ENCODE peak calls at places on chromosomes 5 and 9, in eight cellular contexts. A is PC-9, N is cardiac muscle cell, X is body of pancreas, G is ovary, B is mammary epithelial cell, U is upper lobe of right lung, S is PC-3. I is an unnamed sample. For H3K9me3, the result is how much of the 10 kb centered on the place peaks cover.

GRCh38 chr5:119398713-119399492 is 43.1 kb downstream of the TNFAIP8 start:
- DNase-seq in U (peak), B (peak), G (peak), N (no peak), A (no peak), X (peak), S (no peak), I (no peak)

GRCh38 chr9:79196606-79197005 is 375.2 kb upstream of the TLE4 start:
- DNase-seq in N (no peak), A (no peak), B (no peak), U (no peak), X (no peak), G (no peak), S (no peak), I (no peak)

GRCh38 chr9:87556039-87556438 is 58.4 kb downstream of the DAPK1 start:
- DNase-seq in U (no peak), A (no peak), B (no peak), S (no peak), G (no peak), X (no peak), N (no peak), I (no peak)

GRCh38 chr5:124907098-124907644 is 160.7 kb upstream of the ZNF608 start:
- DNase-seq in G (no peak), X (no peak), A (no peak), S (no peak), B (peak), N (no peak), U (no peak), I (no peak)

GRCh38 chr9:126113176-126113575 is 213.5 kb upstream of the MVB12B start:
- DNase-seq in G (no peak), U (peak), N (no peak), A (no peak), S (no peak), B (no peak), X (no peak), I (no peak)

GRCh38 chr5:137714931-137715330 is 21.0 kb downstream of the KLHL3 start:
- DNase-seq in X (no peak), U (no peak), A (no peak), G (no peak), S (no peak), N (no peak), B (no peak), I (no peak)

GRCh38 chr5:160266752-160267345 is 37.5 kb downstream of the FABP6 start:
- DNase-seq in A (no peak), S (no peak), N (peak), B (no peak), G (peak), U (peak), X (no peak), I (no peak)

GRCh38 chr9:129481824-129482511 is 138.9 kb downstream of the C9orf50 start:
- DNase-seq in A (no peak), U (no peak), N (no peak), S (no peak), B (no peak), G (no peak), X (no peak), I (no peak)

GRCh38 chr5:32173394-32174010 is 617 bp downstream of the GOLPH3 start:
- DNase-seq in N (peak), A (peak), G (peak), X (peak), U (peak), S (peak), B (peak), I (no peak)

GRCh38 chr5:1931590-1932138 is 48.9 kb upstream of the IRX4 start:
- DNase-seq in B (peak), S (no peak), U (peak), G (peak), A (no peak), N (peak), X (peak), I (no peak)

GRCh38 chr5:140148508-140148907 is 22.8 kb downstream of the IGIP start:
- DNase-seq in G (no peak), S (no peak), X (no peak), A (no peak), N (peak), U (no peak), B (no peak), I (no peak)

GRCh38 chr9:92988215-92988731 is 41.0 kb downstream of the FGD3 start:
- DNase-seq in N (no peak), B (peak), U (peak), X (no peak), A (peak), S (peak), G (no peak), I (no peak)

GRCh38 chr9:92989561-92989960 is 42.2 kb downstream of the FGD3 start:
- DNase-seq in B (no peak), N (no peak), X (no peak), S (no peak), A (peak), U (no peak), G (no peak), I (no peak)

GRCh38 chr9:92984976-92985375 is 37.7 kb downstream of the FGD3 start:
- DNase-seq in B (no peak), A (no peak), G (no peak), S (no peak), U (peak), N (no peak), X (no peak), I (no peak)

GRCh38 chr9:92983984-92984589 is 36.8 kb downstream of the FGD3 start:
- DNase-seq in B (peak), S (peak), N (no peak), G (no peak), X (no peak), U (no peak), A (no peak), I (no peak)

GRCh38 chr9:92986175-92987110 is 39.1 kb downstream of the FGD3 start:
- DNase-seq in B (no peak), U (peak), G (no peak), S (no peak), A (no peak), X (peak), N (no peak), I (no peak)
- H3K9me3 ChIP-seq in B (under half), U (under half), G (under half), S (under half), A (under half), X (under half), N (under half), I (under half)

DNA sequence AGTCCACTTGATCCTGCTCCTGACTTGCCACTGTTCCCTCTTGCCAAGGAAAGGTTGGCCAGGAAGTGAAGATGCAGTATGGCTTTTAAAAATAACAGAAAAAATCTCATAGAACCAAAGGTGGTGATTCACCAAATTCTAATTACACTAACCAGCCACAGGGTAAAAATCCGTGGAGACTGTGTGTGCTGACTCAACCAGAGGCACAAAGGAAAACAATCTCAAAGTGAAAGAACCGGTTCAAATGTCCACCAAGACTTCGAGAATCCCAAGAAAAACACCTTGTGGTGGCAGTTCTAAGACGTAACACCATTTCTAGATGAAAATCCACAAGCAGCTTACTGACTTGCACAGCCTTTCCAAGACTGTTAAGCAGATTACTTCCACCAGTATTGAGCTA is 279.1 kb downstream of the TLE1 start:
- DNase-seq in B (peak), X (no peak), U (no peak), A (peak), S (peak), N (no peak), G (no peak), I (peak)
- H3K4me3 ChIP-seq in B (peak), X (no peak), U (no peak), A (peak), S (peak), N (no peak), G (no peak), I (peak)

GRCh38 chr9:100411472-100412270 is 15.3 kb upstream of the MSANTD3 start:
- DNase-seq in B (peak), N (peak), U (peak), G (peak), A (peak), S (peak), X (peak), I (peak)
- H3K27ac ChIP-seq in B (no peak), N (no peak), U (peak), G (no peak), A (no peak), S (no peak), X (peak), I (no peak)

GRCh38 chr5:12648558-12648957 is 744.3 kb upstream of the CTNND2 start:
- DNase-seq in G (no peak), A (no peak), U (no peak), B (no peak), X (no peak), N (no peak), S (no peak), I (no peak)

GRCh38 chr5:12645582-12645981 is 741.3 kb upstream of the CTNND2 start:
- DNase-seq in B (no peak), G (no peak), N (no peak), U (no peak), X (no peak), A (no peak), S (no peak), I (no peak)

DNA sequence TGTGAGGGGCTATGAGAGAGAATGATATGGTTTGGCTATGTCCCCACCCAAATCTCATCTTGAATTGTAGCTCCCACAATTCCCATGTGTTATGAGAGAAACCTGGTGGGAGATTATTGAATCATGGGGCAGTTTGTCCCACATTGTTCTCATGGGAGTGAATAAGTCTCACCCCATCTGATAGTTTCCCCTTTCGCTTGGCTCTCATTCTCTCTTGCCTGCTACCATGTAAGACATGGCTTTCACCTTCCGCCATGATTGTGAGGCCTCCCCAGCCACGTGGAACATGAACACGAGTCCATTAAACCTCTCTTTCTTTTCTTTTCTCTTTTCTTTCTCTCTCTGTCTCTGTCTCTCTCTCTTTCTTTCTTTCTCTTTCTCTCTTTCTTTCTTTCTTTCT is 743.4 kb upstream of the CTNND2 start:
- DNase-seq in N (no peak), B (no peak), G (no peak), A (no peak), U (no peak), X (no peak), S (no peak), I (no peak)
- H3K9me3 ChIP-seq in N (under half), B (under half), G (under half), A (under half), U (under half), X (under half), S (under half), I (under half)

I was measured in AG04450.